ENCODE peak calls at places on chromosomes 12 and 14, in eight cellular contexts. D is A549, P is sigmoid colon, N is ovary, C is transverse colon, K is H1, F is adrenal gland, M is HepG2. Q is an unnamed sample.

GRCh38 chr14:22572562-22573058 is 16.4 kb downstream of the DAD1 start:
- DNase-seq in D (peak), P (no peak), N (no peak), C (no peak), K (no peak), F (peak), M (peak), Q (no peak)

GRCh38 chr14:62614117-62614516 is 431.1 kb downstream of the KCNH5 start:
- DNase-seq in D (no peak), P (no peak), N (no peak), C (no peak), K (no peak), F (no peak), M (no peak), Q (no peak)

GRCh38 chr12:29396774-29397173 is 15.8 kb upstream of the ERGIC2 start:
- DNase-seq in D (no peak), P (no peak), N (no peak), C (no peak), K (no peak), F (no peak), M (no peak), Q (no peak)

GRCh38 chr14:75634848-75635247 is 25.8 kb downstream of the ERG28 start:
- DNase-seq in D (no peak), P (no peak), N (no peak), C (no peak), K (no peak), F (no peak), M (no peak), Q (no peak)

GRCh38 chr14:54857830-54858269 is 44.8 kb downstream of the GCH1 start:
- DNase-seq in D (no peak), P (no peak), N (no peak), C (no peak), K (no peak), F (peak), M (no peak), Q (no peak)

GRCh38 chr14:65255583-65256443 is 153.5 kb upstream of the MAX start:
- DNase-seq in D (no peak), P (no peak), N (no peak), C (peak), K (peak), F (no peak), M (peak), Q (peak)

GRCh38 chr14:51614707-51615106 is 37.0 kb upstream of the FRMD6 start:
- DNase-seq in D (no peak), P (no peak), N (no peak), C (no peak), K (no peak), F (no peak), M (no peak), Q (no peak)

GRCh38 chr12:88665051-88665450 is 84.8 kb upstream of the KITLG start:
- DNase-seq in D (no peak), P (no peak), N (no peak), C (no peak), K (no peak), F (no peak), M (no peak), Q (no peak)

GRCh38 chr12:56247923-56248322 is 10.3 kb downstream of the ANKRD52 start:
- DNase-seq in D (no peak), P (no peak), N (no peak), C (no peak), K (no peak), F (no peak), M (no peak), Q (no peak)

GRCh38 chr12:130838284-130838950 is 633 bp downstream of the STX2 start:
- DNase-seq in D (peak), P (no peak), N (no peak), C (peak), K (peak), F (peak), M (peak), Q (peak)

GRCh38 chr14:48526307-48526706 is 850.9 kb upstream of the MDGA2 start:
- DNase-seq in D (no peak), P (no peak), N (no peak), C (no peak), K (no peak), F (no peak), M (no peak), Q (no peak)

GRCh38 chr12:15322164-15323054 is at the start of gene PTPRO:
- DNase-seq in D (no peak), P (no peak), N (no peak), C (no peak), K (peak), F (no peak), M (no peak), Q (no peak)

GRCh38 chr12:12807970-12808702 is 5.0 kb upstream of the DDX47 start:
- DNase-seq in D (no peak), P (peak), N (no peak), C (peak), K (no peak), F (peak), M (no peak), Q (peak)

GRCh38 chr12:120117961-120118709 is 1.6 kb upstream of the RAB35 start:
- DNase-seq in D (peak), P (no peak), N (no peak), C (no peak), K (no peak), F (peak), M (peak), Q (no peak)

GRCh38 chr14:51884086-51884927 is 23.9 kb downstream of the GNG2 start:
- DNase-seq in D (no peak), P (no peak), N (no peak), C (no peak), K (no peak), F (peak), M (no peak), Q (no peak)

GRCh38 chr14:94690486-94690885 is 78.3 kb downstream of the SERPINA3 start:
- DNase-seq in D (no peak), P (peak), N (no peak), C (no peak), K (no peak), F (no peak), M (no peak), Q (no peak)

GRCh38 chr12:77925536-77926108 is 94.9 kb downstream of the NAV3 start:
- DNase-seq in D (peak), P (peak), N (peak), C (peak), K (peak), F (peak), M (peak), Q (peak)

GRCh38 chr14:55102141-55102547 is 26.9 kb upstream of the LGALS3 start:
- DNase-seq in D (peak), P (peak), N (peak), C (peak), K (no peak), F (peak), M (peak), Q (peak)

GRCh38 chr12:106769078-106769477 is 5.4 kb upstream of the RIC8B start:
- DNase-seq in D (no peak), P (no peak), N (no peak), C (no peak), K (peak), F (no peak), M (peak), Q (no peak)

GRCh38 chr12:53695148-53696138 is 19.6 kb upstream of the ATP5MC2 start:
- DNase-seq in D (peak), P (no peak), N (peak), C (peak), K (peak), F (no peak), M (no peak), Q (peak)

GRCh38 chr12:6852651-6853354 is 853 bp downstream of the USP5 start:
- DNase-seq in D (peak), P (peak), N (peak), C (peak), K (peak), F (peak), M (peak), Q (no peak)

GRCh38 chr12:103799504-103800251 is 41.4 kb downstream of the NT5DC3 start:
- DNase-seq in D (peak), P (peak), N (no peak), C (peak), K (no peak), F (peak), M (peak), Q (peak)

GRCh38 chr14:93369393-93370266 is 22.6 kb downstream of the COX8C start:
- DNase-seq in D (no peak), P (no peak), N (no peak), C (no peak), K (no peak), F (no peak), M (no peak), Q (peak)

GRCh38 chr12:127108360-127109215 is 1158.4 kb upstream of the TMEM132C start:
- DNase-seq in D (peak), P (no peak), N (peak), C (peak), K (peak), F (peak), M (peak), Q (peak)

GRCh38 chr14:31855262-31855661 is 221.8 kb upstream of the ARHGAP5 start:
- DNase-seq in D (no peak), P (no peak), N (no peak), C (no peak), K (no peak), F (no peak), M (peak), Q (no peak)

GRCh38 chr12:3077572-3078081 is 448 bp downstream of the TSPAN9 start:
- DNase-seq in D (no peak), P (peak), N (peak), C (peak), K (peak), F (no peak), M (no peak), Q (peak)

GRCh38 chr12:19181666-19182426 is 52.3 kb downstream of the PLEKHA5 start:
- DNase-seq in D (no peak), P (no peak), N (no peak), C (no peak), K (no peak), F (no peak), M (no peak), Q (no peak)

GRCh38 chr12:110937104-110937641 is 16.8 kb upstream of the MYL2 start:
- DNase-seq in D (peak), P (no peak), N (peak), C (peak), K (peak), F (peak), M (peak), Q (peak)

GRCh38 chr12:119578112-119578511 is 15.5 kb upstream of the TMEM233 start:
- DNase-seq in D (no peak), P (no peak), N (no peak), C (no peak), K (no peak), F (peak), M (no peak), Q (no peak)

GRCh38 chr14:103207404-103208072 is 84.3 kb downstream of the TNFAIP2 start:
- DNase-seq in D (no peak), P (peak), N (peak), C (no peak), K (no peak), F (no peak), M (no peak), Q (peak)

GRCh38 chr14:39034481-39035296 is 68.3 kb downstream of the SEC23A start:
- DNase-seq in D (peak), P (no peak), N (no peak), C (no peak), K (no peak), F (no peak), M (peak), Q (no peak)

GRCh38 chr14:68262567-68262966 is 443.0 kb downstream of the RAD51B start:
- DNase-seq in D (no peak), P (no peak), N (no peak), C (no peak), K (no peak), F (no peak), M (no peak), Q (no peak)

GRCh38 chr14:35573911-35574310 is 39.9 kb downstream of the INSM2 start:
- DNase-seq in D (no peak), P (no peak), N (no peak), C (no peak), K (no peak), F (no peak), M (no peak), Q (no peak)

GRCh38 chr12:79250186-79250585 is 385.6 kb downstream of the SYT1 start:
- DNase-seq in D (no peak), P (no peak), N (no peak), C (no peak), K (no peak), F (no peak), M (no peak), Q (no peak)

GRCh38 chr12:84910549-84911241 is 1.9 kb downstream of the SLC6A15 start:
- DNase-seq in D (no peak), P (no peak), N (no peak), C (no peak), K (no peak), F (no peak), M (no peak), Q (no peak)

GRCh38 chr12:118842753-118843335 is 138.5 kb upstream of the SRRM4 start:
- DNase-seq in D (no peak), P (no peak), N (no peak), C (no peak), K (no peak), F (no peak), M (no peak), Q (no peak)

GRCh38 chr14:85516239-85517112 is 13.5 kb upstream of the FLRT2 start:
- DNase-seq in D (no peak), P (no peak), N (no peak), C (no peak), K (no peak), F (no peak), M (no peak), Q (no peak)

GRCh38 chr12:31817120-31817519 is 88.3 kb upstream of the AMN1 start:
- DNase-seq in D (no peak), P (no peak), N (no peak), C (no peak), K (no peak), F (no peak), M (no peak), Q (no peak)

GRCh38 chr12:31815096-31815495 is 86.3 kb upstream of the AMN1 start:
- DNase-seq in D (no peak), P (no peak), N (no peak), C (no peak), K (no peak), F (no peak), M (peak), Q (no peak)

GRCh38 chr12:31818623-31819268 is 89.9 kb upstream of the AMN1 start:
- DNase-seq in D (no peak), P (no peak), N (no peak), C (no peak), K (no peak), F (no peak), M (no peak), Q (no peak)

GRCh38 chr12:31807773-31808097 is 78.9 kb upstream of the AMN1 start:
- DNase-seq in D (no peak), P (no peak), N (no peak), C (no peak), K (no peak), F (no peak), M (no peak), Q (no peak)

GRCh38 chr12:31813305-31813704 is 84.5 kb upstream of the AMN1 start:
- DNase-seq in D (no peak), P (no peak), N (no peak), C (peak), K (no peak), F (no peak), M (peak), Q (no peak)
- TF ChIP-seq CTCF in D (peak), P (no peak), N (no peak), C (no peak), K (peak), F (no peak), M (peak), Q (no peak)

GRCh38 chr14:89616425-89617141 is 199.6 kb upstream of the FOXN3 start:
- DNase-seq in D (no peak), P (no peak), N (no peak), C (no peak), K (no peak), F (no peak), M (peak), Q (no peak)

GRCh38 chr14:89618309-89618708 is 201.3 kb upstream of the FOXN3 start:
- DNase-seq in D (no peak), P (no peak), N (no peak), C (peak), K (no peak), F (no peak), M (peak), Q (no peak)

GRCh38 chr14:89617142-89617460 is 200.1 kb upstream of the FOXN3 start:
- DNase-seq in D (no peak), P (no peak), N (no peak), C (no peak), K (no peak), F (no peak), M (no peak), Q (no peak)

GRCh38 chr14:89618821-89619551 is 202.0 kb upstream of the FOXN3 start:
- DNase-seq in D (peak), P (peak), N (peak), C (peak), K (peak), F (peak), M (peak), Q (peak)

DNA sequence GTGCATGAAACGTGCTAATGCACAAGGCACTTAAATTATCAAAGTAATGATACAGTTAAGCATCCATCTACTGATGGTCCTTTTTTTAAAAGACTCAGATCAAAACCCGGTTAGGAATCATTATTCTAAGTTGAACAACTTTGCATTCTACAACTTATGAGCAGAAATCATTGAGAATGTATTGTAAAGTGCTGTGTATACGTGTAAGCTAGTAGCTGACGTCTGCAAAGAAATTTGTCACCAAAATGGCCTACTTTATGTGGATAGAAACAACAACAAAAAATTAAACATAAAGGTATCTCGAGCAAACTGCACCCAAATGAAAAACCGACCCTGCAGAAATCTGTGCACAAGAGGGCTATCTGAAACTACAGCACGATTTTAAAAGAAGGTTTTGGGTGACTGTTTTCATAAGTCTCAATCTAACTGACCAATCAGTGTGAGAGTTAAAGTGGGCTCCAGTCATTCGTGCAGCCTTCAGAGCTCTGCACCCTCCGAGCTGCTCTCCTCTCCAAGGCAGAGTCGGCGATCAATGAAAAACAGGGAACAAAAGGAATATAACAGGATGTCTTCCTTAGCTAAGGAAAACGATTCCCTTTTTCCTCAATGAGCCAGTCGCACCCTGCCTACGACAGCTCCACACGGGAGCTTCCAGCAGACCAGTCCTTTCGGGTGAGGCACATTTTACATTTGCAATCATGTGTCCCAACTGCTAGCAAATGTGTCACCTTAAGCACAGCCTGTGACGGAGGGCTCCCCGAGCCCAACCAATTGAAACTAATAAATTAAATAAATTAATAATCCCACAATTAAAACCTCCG is 200.6 kb upstream of the FOXN3 start:
- DNase-seq in D (no peak), P (no peak), N (no peak), C (peak), K (no peak), F (peak), M (peak), Q (peak)
- TF ChIP-seq POLR2A in D (no peak), P (no peak), N (no peak), C (peak), K (no peak), F (peak), M (no peak), Q (peak)

DNA sequence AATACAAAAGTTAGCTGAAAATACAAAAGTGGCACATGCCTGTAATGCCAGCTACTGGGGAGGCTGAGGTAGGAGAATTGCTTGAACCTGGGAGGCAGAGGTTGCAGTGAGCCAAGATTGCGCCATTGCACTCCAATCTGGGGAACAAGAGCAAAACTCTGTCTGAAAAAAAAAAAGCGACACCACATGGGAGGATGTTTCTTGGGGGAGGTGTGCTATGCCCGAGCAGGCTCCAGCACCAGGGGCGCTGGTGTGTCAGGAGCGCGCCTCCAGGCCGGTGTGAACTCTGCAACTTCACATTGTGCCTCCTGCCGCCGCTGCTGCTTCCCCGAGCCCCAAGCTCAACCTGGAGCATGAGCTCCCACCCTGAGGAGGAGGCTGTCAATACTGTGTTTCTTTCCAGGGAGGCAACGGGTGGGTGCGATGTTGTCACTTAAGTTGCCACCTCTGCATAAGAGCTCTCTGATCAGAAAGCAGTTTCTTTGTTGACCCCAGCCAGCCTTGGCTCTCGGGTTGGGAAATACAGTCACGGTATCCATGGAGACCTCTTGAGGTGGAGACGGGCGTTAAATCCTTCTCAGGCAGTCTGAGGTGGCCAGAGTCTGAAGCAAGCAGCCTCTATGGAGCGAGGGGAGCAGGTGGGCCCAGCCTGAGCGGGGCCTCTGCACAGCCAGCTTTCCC is 18.9 kb downstream of the DEGS2 start:
- DNase-seq in D (no peak), P (no peak), N (no peak), C (no peak), K (peak), F (no peak), M (peak), Q (peak)
- TF ChIP-seq CTCF in D (no peak), P (no peak), N (no peak), C (no peak), K (peak), F (no peak), M (peak), Q (peak)

GRCh38 chr12:132190012-132190755 is 45.9 kb downstream of the NOC4L start:
- DNase-seq in D (peak), P (no peak), N (peak), C (peak), K (peak), F (no peak), M (no peak), Q (peak)

GRCh38 chr12:132190834-132191500 is 46.7 kb downstream of the NOC4L start:
- DNase-seq in D (no peak), P (no peak), N (no peak), C (no peak), K (no peak), F (no peak), M (no peak), Q (no peak)

GRCh38 chr12:132188451-132189298 is 44.4 kb downstream of the NOC4L start:
- DNase-seq in D (peak), P (no peak), N (no peak), C (no peak), K (no peak), F (no peak), M (no peak), Q (no peak)

GRCh38 chr12:132187646-132188450 is 43.6 kb downstream of the NOC4L start:
- DNase-seq in D (no peak), P (no peak), N (no peak), C (no peak), K (no peak), F (no peak), M (no peak), Q (no peak)

DNA sequence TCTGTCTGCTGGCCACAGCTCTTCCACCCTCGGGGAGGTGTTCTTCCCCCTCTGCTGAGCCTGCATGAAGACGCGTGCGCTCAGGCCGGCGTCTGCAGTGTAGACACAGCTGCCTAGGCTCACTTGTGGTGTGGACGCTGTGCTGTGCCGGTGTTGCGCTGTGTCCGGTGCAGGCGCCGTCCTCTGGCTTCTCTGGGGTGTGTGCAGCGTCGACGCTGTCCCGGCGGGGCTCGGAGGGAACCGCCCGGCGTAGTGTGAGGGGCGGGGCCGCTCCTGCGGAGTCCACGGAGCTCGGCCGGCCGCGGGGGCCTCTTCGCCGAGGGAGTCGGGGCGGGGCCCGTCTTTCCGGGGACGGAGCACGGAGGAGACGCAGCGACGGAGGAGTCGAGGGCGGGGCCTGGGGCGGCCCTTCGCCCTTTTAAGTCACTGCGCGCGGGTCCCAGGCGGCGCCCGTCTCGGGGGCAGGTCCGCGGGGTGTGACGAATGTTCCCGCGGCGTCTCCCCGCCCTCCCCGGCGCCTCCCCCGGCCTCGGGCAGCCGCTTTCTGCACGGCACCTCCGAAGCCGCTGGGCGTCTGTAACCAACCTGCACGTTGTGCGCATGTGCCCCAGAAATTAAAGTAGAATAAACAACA is 45.2 kb downstream of the NOC4L start:
- DNase-seq in D (peak), P (peak), N (peak), C (peak), K (peak), F (peak), M (no peak), Q (peak)
- TF ChIP-seq POLR2A in D (peak), P (no peak), N (no peak), C (no peak), K (no peak), F (peak), M (no peak), Q (peak)